ENCODE peak calls at places on chromosome 9, in seven cellular contexts. L is stimulated activated CD8-positive, alpha-beta memory T cell treated with anti-CD3 and anti-CD28 coated beads, Interleukin-7, amount 100 ng/mL, for 1 hour; V is mucosa of descending colon; N is AG08395; W is GM03348; O is activated CD4-positive, alpha-beta T cell treated with anti-CD3 and anti-CD28 coated beads for 24 hours; X is SHP77. T is an unnamed sample.

GRCh38 chr9:91150273-91151013 is 211.3 kb downstream of the AUH start:
- DNase-seq in L (no peak), V (no peak), N (no peak), W (no peak), O (no peak), X (no peak), T (no peak)

GRCh38 chr9:123643518-123643917 is 286.4 kb downstream of the DENND1A start:
- DNase-seq in L (no peak), V (peak; percentile 91), N (no peak), W (no peak), O (no peak), X (peak; percentile 35), T (no peak)

GRCh38 chr9:87812375-87813118 is 70.1 kb upstream of the SPATA31E1 start:
- DNase-seq in L (no peak), V (peak; percentile 18), N (peak; percentile 54), W (peak; percentile 68), O (peak; percentile 16), X (no peak), T (peak; percentile 85)

GRCh38 chr9:19174127-19174921 is 47.0 kb upstream of the PLIN2 start:
- DNase-seq in L (no peak), V (no peak), N (peak; percentile 94), W (peak; percentile 92), O (no peak), X (no peak), T (peak; percentile 96)

GRCh38 chr9:19186240-19186639 is 44.3 kb upstream of the DENND4C start:
- DNase-seq in L (no peak), V (no peak), N (no peak), W (no peak), O (no peak), X (no peak), T (no peak)

GRCh38 chr9:105873851-105874250 is 179.5 kb downstream of the TMEM38B start:
- DNase-seq in L (no peak), V (no peak), N (no peak), W (no peak), O (no peak), X (no peak), T (no peak)

GRCh38 chr9:93819905-93820304 is 135.2 kb downstream of the BARX1 start:
- DNase-seq in L (no peak), V (no peak), N (peak; percentile 0), W (peak; percentile 3), O (no peak), X (no peak), T (no peak)

GRCh38 chr9:86286278-86286677 is 3.9 kb upstream of the ISCA1 start:
- DNase-seq in L (no peak), V (no peak), N (no peak), W (no peak), O (no peak), X (no peak), T (no peak)

GRCh38 chr9:107177857-107178256 is 105.2 kb upstream of the RAD23B start:
- DNase-seq in L (no peak), V (peak; percentile 36), N (no peak), W (no peak), O (no peak), X (no peak), T (no peak)

GRCh38 chr9:16150938-16151650 is 598.3 kb downstream of the CCDC171 start:
- DNase-seq in L (no peak), V (no peak), N (no peak), W (no peak), O (no peak), X (no peak), T (no peak)

GRCh38 chr9:136978865-136979544 is 1.7 kb downstream of the PTGDS start:
- DNase-seq in L (no peak), V (no peak), N (no peak), W (no peak), O (no peak), X (no peak), T (no peak)

GRCh38 chr9:137037483-137037882 is 5.6 kb upstream of the FUT7 start:
- DNase-seq in L (no peak), V (no peak), N (no peak), W (no peak), O (no peak), X (no peak), T (no peak)

GRCh38 chr9:92807031-92807756 is 42.6 kb upstream of the BICD2 start:
- DNase-seq in L (no peak), V (no peak), N (no peak), W (no peak), O (no peak), X (no peak), T (no peak)

GRCh38 chr9:84919498-84919897 is 250.0 kb downstream of the NTRK2 start:
- DNase-seq in L (no peak), V (no peak), N (no peak), W (no peak), O (no peak), X (no peak), T (no peak)

GRCh38 chr9:94770344-94770743 is 43.8 kb downstream of the AOPEP start:
- DNase-seq in L (no peak), V (no peak), N (no peak), W (no peak), O (no peak), X (no peak), T (no peak)

GRCh38 chr9:84744195-84744594 is 74.7 kb downstream of the NTRK2 start:
- DNase-seq in L (no peak), V (no peak), N (no peak), W (no peak), O (no peak), X (no peak), T (no peak)

GRCh38 chr9:133876144-133876543 is 116.0 kb downstream of the VAV2 start:
- DNase-seq in L (no peak), V (no peak), N (no peak), W (peak; percentile 34), O (no peak), X (no peak), T (no peak)

GRCh38 chr9:122954253-122954691 is 13.5 kb downstream of the RABGAP1 start:
- DNase-seq in L (no peak), V (no peak), N (peak; percentile 28), W (peak; percentile 24), O (no peak), X (no peak), T (no peak)